ENCODE peak calls at places on chromosomes 7 and 10, in four cellular contexts. J, K, D and X are unnamed samples.

GRCh38 chr7:90180011-90180585 is 25.8 kb downstream of the STEAP1 start:
- DNase-seq in K (no peak), D (peak; percentile 54), J (no peak), X (no peak)

GRCh38 chr10:122021421-122021820 is 32.5 kb downstream of the TACC2 start:
- DNase-seq in D (peak; percentile 63), J (no peak), K (no peak), X (no peak)

GRCh38 chr10:119728172-119728800 is 2.4 kb downstream of the INPP5F start:
- DNase-seq in K (no peak), J (no peak), D (no peak), X (no peak)

GRCh38 chr7:19964198-19964597 is 190.8 kb upstream of the TMEM196 start:
- DNase-seq in J (no peak), D (peak; percentile 88), K (no peak), X (no peak)

GRCh38 chr10:29078919-29079318 is 210.0 kb upstream of the LYZL1 start:
- DNase-seq in K (no peak), D (no peak), J (no peak), X (peak; percentile 35)

GRCh38 chr10:109411897-109412296 is 511.4 kb downstream of the XPNPEP1 start:
- DNase-seq in D (no peak), J (no peak), K (no peak), X (peak; percentile 4)

GRCh38 chr7:51289608-51290370 is 26.8 kb downstream of the COBL start:
- DNase-seq in J (no peak), D (no peak), K (no peak), X (no peak)

GRCh38 chr10:112313911-112314310 is 30.7 kb downstream of the TECTB start:
- DNase-seq in K (no peak), J (no peak), D (peak; percentile 61), X (no peak)

GRCh38 chr10:29881336-29881751 is 178.0 kb downstream of the JCAD start:
- DNase-seq in J (no peak), K (no peak), D (no peak), X (peak; percentile 40)

GRCh38 chr10:49323171-49323895 is 24.4 kb downstream of the C10orf71 start:
- DNase-seq in J (no peak), K (no peak), D (no peak), X (no peak)

GRCh38 chr10:86703176-86703575 is 34.9 kb downstream of the LDB3 start:
- DNase-seq in J (no peak), K (no peak), D (no peak), X (no peak)

GRCh38 chr10:93916257-93917063 is 22.7 kb downstream of the SLC35G1 start:
- DNase-seq in D (peak; percentile 59), J (no peak), K (no peak), X (peak; percentile 55)

GRCh38 chr7:93043393-93043985 is 74.3 kb downstream of the SAMD9 start:
- DNase-seq in J (no peak), K (no peak), D (peak; percentile 95), X (no peak)

GRCh38 chr7:78636727-78637126 is 816.7 kb downstream of the MAGI2 start:
- DNase-seq in K (no peak), J (no peak), D (no peak), X (no peak)

GRCh38 chr10:111093741-111094380 is 17.0 kb downstream of the ADRA2A start:
- DNase-seq in D (peak; percentile 92), J (no peak), K (no peak), X (no peak)

GRCh38 chr7:19522486-19522885 is 186.4 kb downstream of the POLR1F start:
- DNase-seq in J (no peak), K (no peak), D (peak; percentile 85), X (no peak)

GRCh38 chr7:73871163-73872011 is 10.4 kb downstream of the TMEM270 start:
- DNase-seq in K (no peak), J (no peak), D (no peak), X (no peak)